ENCODE peak calls at places on chromosomes 12 and 14, in eight cellular contexts. W, Y, C, R, P, U, F and X are unnamed samples.

GRCh38 chr14:75069021-75069810 is at the start of gene ZC2HC1C:
- DNase-seq in W (peak), Y (peak), C (peak), R (peak), P (peak), U (peak), F (peak), X (peak)

GRCh38 chr12:54475542-54475941 is 2.1 kb upstream of the GTSF1 start:
- DNase-seq in W (no peak), Y (peak), C (no peak), R (no peak), P (no peak), U (peak), F (no peak), X (peak)

GRCh38 chr12:93824514-93825500 is 147.6 kb downstream of the CRADD start:
- DNase-seq in W (no peak), Y (no peak), C (no peak), R (peak), P (no peak), U (no peak), F (no peak), X (peak)

GRCh38 chr12:45148017-45148416 is 67.9 kb upstream of the ANO6 start:
- DNase-seq in W (no peak), Y (no peak), C (no peak), R (no peak), P (no peak), U (no peak), F (no peak), X (no peak)

GRCh38 chr14:60655898-60656754 is 6.8 kb upstream of the SIX1 start:
- DNase-seq in W (no peak), Y (peak), C (no peak), R (peak), P (peak), U (no peak), F (no peak), X (no peak)

GRCh38 chr14:100534528-100535286 is 52.5 kb downstream of the BEGAIN start:
- DNase-seq in W (peak), Y (peak), C (peak), R (peak), P (peak), U (no peak), F (no peak), X (peak)

GRCh38 chr12:94813314-94813713 is 163.0 kb upstream of the TMCC3 start:
- DNase-seq in W (no peak), Y (no peak), C (no peak), R (no peak), P (no peak), U (no peak), F (no peak), X (no peak)

GRCh38 chr12:104458645-104459555 is 2.2 kb downstream of the CHST11 start:
- DNase-seq in W (no peak), Y (peak), C (peak), R (no peak), P (peak), U (peak), F (no peak), X (peak)

GRCh38 chr14:91484744-91485143 is 25.4 kb downstream of the PPP4R3A start:
- DNase-seq in W (no peak), Y (no peak), C (no peak), R (no peak), P (peak), U (no peak), F (no peak), X (no peak)

GRCh38 chr12:64670856-64671639 is 60.8 kb downstream of the RASSF3 start:
- DNase-seq in W (no peak), Y (no peak), C (no peak), R (no peak), P (no peak), U (peak), F (no peak), X (no peak)

GRCh38 chr12:92389466-92389865 is 243.8 kb upstream of the BTG1 start:
- DNase-seq in W (no peak), Y (no peak), C (no peak), R (no peak), P (no peak), U (no peak), F (no peak), X (no peak)

GRCh38 chr14:105894978-105895881 is 368.8 kb downstream of the TMEM121 start:
- DNase-seq in W (no peak), Y (no peak), C (peak), R (no peak), P (no peak), U (no peak), F (no peak), X (no peak)